ENCODE peak calls at places on chromosomes 5 and 9, in five cellular contexts. X is H4, I is ELR, C is H54, R is neural crest cell. O is an unnamed sample.
A peak's percentile ranks its signal among the peaks of the same experiment; 100 is the strongest.

GRCh38 chr5:72441861-72442540 is 65.2 kb downstream of the ZNF366 start:
- DNase-seq in X (peak; percentile 65), I (peak; percentile 97), C (peak; percentile 75), R (no peak), O (no peak)

GRCh38 chr9:106958955-106959657 is 96.1 kb downstream of the ZNF462 start:
- DNase-seq in X (no peak), I (peak; percentile 57), C (no peak), R (no peak), O (no peak)

GRCh38 chr5:178323961-178324360 is 91.4 kb upstream of the PHYKPL start:
- DNase-seq in X (no peak), I (no peak), C (no peak), R (no peak), O (no peak)

GRCh38 chr5:75512383-75513074 is 838 bp downstream of the POLK start:
- DNase-seq in X (no peak), I (peak; percentile 25), C (no peak), R (no peak), O (no peak)

GRCh38 chr9:120845255-120845654 is 2.5 kb upstream of the PSMD5 start:
- DNase-seq in X (no peak), I (peak; percentile 37), C (no peak), R (no peak), O (no peak)

GRCh38 chr5:94544031-94544650 is 74.3 kb downstream of the KIAA0825 start:
- DNase-seq in X (no peak), I (no peak), C (no peak), R (no peak), O (no peak)

GRCh38 chr5:153623117-153623516 is 132.6 kb downstream of the GRIA1 start:
- DNase-seq in X (no peak), I (no peak), C (no peak), R (no peak), O (no peak)

GRCh38 chr5:96017951-96018350 is 56.3 kb upstream of the ELL2 start:
- DNase-seq in X (peak; percentile 85), I (peak; percentile 87), C (no peak), R (no peak), O (no peak)

GRCh38 chr5:123428521-123429220 is 5.5 kb upstream of the CEP120 start:
- DNase-seq in X (no peak), I (no peak), C (no peak), R (no peak), O (no peak)